ENCODE peak calls at places on chromosome 7, in five cellular contexts. W is A549, S is K562, D is GM12878, B is HepG2. P is an unnamed sample.

GRCh38 chr7:138449580-138449979 is 10.5 kb upstream of the TRIM24 start:
- DNase-seq in B (no peak), D (no peak), S (no peak), W (peak; percentile 18), P (peak; percentile 40)

GRCh38 chr7:154990964-154991514 is 11.9 kb downstream of the PAXIP1 start:
- DNase-seq in B (no peak), D (no peak), W (no peak), S (no peak), P (no peak)

GRCh38 chr7:38368191-38368605 is 94.8 kb upstream of the TARP start:
- DNase-seq in S (peak; percentile 32), D (no peak), B (peak; percentile 63), W (peak; percentile 90), P (peak; percentile 71)

GRCh38 chr7:47571355-47572100 is 10.4 kb downstream of the TNS3 start:
- DNase-seq in S (no peak), B (peak; percentile 90), W (peak; percentile 81), D (no peak), P (peak; percentile 64)

GRCh38 chr7:32921896-32922295 is 30.3 kb upstream of the KBTBD2 start:
- DNase-seq in W (no peak), D (no peak), B (no peak), S (no peak), P (no peak)

GRCh38 chr7:85135931-85136330 is 50.9 kb downstream of the SEMA3D start:
- DNase-seq in S (no peak), B (no peak), W (no peak), D (no peak), P (no peak)

GRCh38 chr7:26593405-26593804 is 271.0 kb downstream of the SKAP2 start:
- DNase-seq in W (no peak), B (no peak), D (no peak), S (no peak), P (peak; percentile 68)

GRCh38 chr7:43296306-43296705 is 183.9 kb downstream of the HECW1 start:
- DNase-seq in S (no peak), B (peak; percentile 17), W (peak; percentile 7), D (no peak), P (no peak)

GRCh38 chr7:86963599-86964230 is 95.7 kb downstream of the ELAPOR2 start:
- DNase-seq in W (no peak), S (no peak), D (no peak), B (no peak), P (no peak)

GRCh38 chr7:40527723-40528122 is 392.9 kb downstream of the SUGCT start:
- DNase-seq in S (no peak), B (no peak), D (no peak), W (no peak), P (no peak)

GRCh38 chr7:43467406-43467805 is 115.5 kb upstream of the STK17A start:
- DNase-seq in D (no peak), B (no peak), S (no peak), W (no peak), P (peak; percentile 42)

GRCh38 chr7:149289856-149290255 is 27.9 kb downstream of the ZNF783 start:
- DNase-seq in S (no peak), B (no peak), W (no peak), D (no peak), P (no peak)

GRCh38 chr7:42107484-42107883 is 129.5 kb downstream of the GLI3 start:
- DNase-seq in B (no peak), W (no peak), S (no peak), D (no peak), P (no peak)

GRCh38 chr7:22561895-22562593 is 62.1 kb upstream of the STEAP1B start:
- DNase-seq in S (no peak), D (no peak), B (no peak), W (no peak), P (no peak)

GRCh38 chr7:121337398-121337797 is 8.6 kb downstream of the WNT16 start:
- DNase-seq in S (no peak), B (no peak), D (no peak), W (no peak), P (peak; percentile 50)

GRCh38 chr7:74092964-74093339 is 9.3 kb downstream of the LIMK1 start:
- DNase-seq in B (no peak), W (no peak), S (peak; percentile 17), D (peak; percentile 60), P (peak; percentile 87)

GRCh38 chr7:5692112-5692844 is 89.2 kb downstream of the RNF216 start:
- DNase-seq in S (no peak), W (peak; percentile 86), D (no peak), B (peak; percentile 71), P (peak; percentile 54)

GRCh38 chr7:99170065-99170729 is 26.3 kb upstream of the SMURF1 start:
- DNase-seq in D (no peak), S (no peak), W (no peak), B (no peak), P (no peak)

GRCh38 chr7:73732397-73732796 is 6.2 kb downstream of the ABHD11 start:
- DNase-seq in W (no peak), S (no peak), B (no peak), D (no peak), P (no peak)

GRCh38 chr7:105044449-105045081 is 30.6 kb downstream of the KMT2E start:
- DNase-seq in D (no peak), S (peak; percentile 24), B (no peak), W (no peak), P (no peak)

GRCh38 chr7:152342796-152343195 is 93.0 kb downstream of the KMT2C start:
- DNase-seq in W (no peak), B (no peak), S (no peak), D (no peak), P (no peak)
- H3K4me1 ChIP-seq in W (peaks cover 4% of the 10 kb centered on the region), B (peaks cover 5% of the 10 kb centered on the region), S (peaks cover 5% of the 10 kb centered on the region), D (peaks cover 29% of the 10 kb centered on the region), P (no peaks in the 10 kb centered on the region)

GRCh38 chr7:132906193-132906829 is 175.6 kb downstream of the CHCHD3 start:
- DNase-seq in W (no peak), B (no peak), S (no peak), D (no peak), P (no peak)
- TF ChIP-seq CHD2 in W (no peak), B (no peak), S (no peak), D (no peak), P (no peak)

GRCh38 chr7:83925860-83926259 is 268.7 kb downstream of the SEMA3A start:
- DNase-seq in B (no peak), W (no peak), D (no peak), S (no peak), P (no peak)

GRCh38 chr7:83918142-83918541 is 269.2 kb upstream of the SEMA3E start:
- DNase-seq in D (no peak), S (no peak), W (no peak), B (no peak), P (no peak)

GRCh38 chr7:83921798-83922607 is 272.6 kb downstream of the SEMA3A start:
- DNase-seq in B (no peak), W (no peak), S (no peak), D (no peak), P (peak; percentile 53)
- TF ChIP-seq REST in B (no peak), W (no peak), S (no peak), D (no peak), P (no peak)

GRCh38 chr7:28811990-28812389 is 146.1 kb downstream of the TRIL start:
- DNase-seq in B (no peak), D (no peak), W (no peak), S (no peak), P (no peak)

GRCh38 chr7:28813238-28813962 is 144.7 kb downstream of the TRIL start:
- DNase-seq in W (no peak), D (peak; percentile 24), S (no peak), B (no peak), P (no peak)

GRCh38 chr7:28815369-28815927 is 142.7 kb downstream of the TRIL start:
- DNase-seq in W (no peak), B (no peak), S (no peak), D (peak; percentile 34), P (no peak)

GRCh38 chr7:28811003-28811402 is 147.1 kb downstream of the TRIL start:
- DNase-seq in W (no peak), D (no peak), B (no peak), S (no peak), P (no peak)

GRCh38 chr7:28812641-28813040 is 145.5 kb downstream of the TRIL start:
- DNase-seq in B (no peak), W (no peak), S (no peak), D (no peak), P (no peak)
- H3K4me1 ChIP-seq in B (no peaks in the 10 kb centered on the region), W (no peaks in the 10 kb centered on the region), S (no peaks in the 10 kb centered on the region), D (peaks cover 50% of the 10 kb centered on the region), P (peaks cover 8% of the 10 kb centered on the region)

GRCh38 chr7:29284586-29285450 is 90.2 kb downstream of the CHN2 start:
- DNase-seq in W (no peak), S (no peak), B (no peak), D (no peak), P (no peak)
- TF ChIP-seq CHD2 in W (no peak), S (no peak), B (no peak), D (no peak), P (no peak)

DNA sequence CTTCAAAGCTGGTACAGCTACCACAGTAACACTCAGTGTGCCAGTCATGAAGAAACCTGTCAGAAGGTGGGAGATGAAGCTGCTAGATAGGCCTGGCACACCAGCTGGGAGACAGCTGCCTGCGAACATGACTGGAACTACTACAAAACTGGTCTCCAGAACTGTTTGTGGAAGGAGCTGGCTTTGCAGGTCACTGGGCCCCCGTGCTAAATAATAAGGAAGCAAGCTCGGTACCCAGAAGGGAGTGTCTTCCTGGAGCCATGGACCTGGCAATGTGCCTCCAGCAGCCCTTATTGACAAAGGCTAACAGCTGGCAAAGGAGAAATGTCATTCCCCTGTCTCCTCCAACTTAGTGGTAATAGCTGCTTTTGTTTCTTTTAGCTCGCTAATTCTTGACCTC is 1217.6 kb upstream of the LRRN3 start:
- DNase-seq in B (no peak), W (no peak), D (no peak), S (no peak), P (no peak)
- TF ChIP-seq REST in B (no peak), W (no peak), D (no peak), S (no peak), P (no peak)

DNA sequence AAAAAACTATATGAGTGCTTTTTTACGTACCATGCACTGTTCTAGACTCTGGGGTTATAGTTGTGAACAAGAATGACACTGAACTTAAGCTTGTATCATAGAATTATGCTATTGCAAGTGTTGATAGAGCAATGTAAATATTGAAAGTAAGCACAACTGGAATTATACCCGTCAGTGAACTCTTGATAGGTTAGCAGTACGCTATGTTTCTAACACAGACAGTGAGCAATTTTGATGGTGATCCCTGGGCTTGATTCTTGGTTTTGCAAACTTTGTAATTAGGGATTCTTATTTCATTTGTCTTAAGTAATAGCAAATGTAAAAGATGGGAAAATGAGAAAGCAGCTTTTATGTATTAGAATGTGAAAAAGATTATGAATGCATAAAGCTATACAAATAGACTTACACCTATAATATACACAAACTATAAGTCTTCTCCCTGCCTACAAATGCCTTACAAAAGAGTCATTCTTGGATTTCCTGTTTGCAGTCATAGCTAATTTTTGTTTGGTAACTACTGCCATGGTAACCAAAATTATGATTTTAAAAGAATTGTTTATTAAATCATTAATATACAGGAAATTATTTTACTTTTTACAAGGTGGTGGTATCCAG is 6.7 kb downstream of the TES start:
- DNase-seq in W (peak; percentile 39), B (no peak), S (no peak), D (no peak), P (no peak)
- H3K4me1 ChIP-seq in W (peaks cover 66% of the 10 kb centered on the region), B (peaks cover 26% of the 10 kb centered on the region), S (peaks cover 51% of the 10 kb centered on the region), D (peaks cover 24% of the 10 kb centered on the region), P (peaks cover 70% of the 10 kb centered on the region)